ENCODE peak calls at places on chromosome 21, in ten cellular contexts. F, W, R, A, H, L, O, T, Z and E are unnamed samples.
A peak's percentile ranks its signal among the peaks of the same experiment; 100 is the strongest.

GRCh38 chr21:38869946-38870345 is 64.2 kb downstream of the ETS2 start:
- DNase-seq in F (no peak), W (no peak), R (peak; percentile 8), A (no peak), H (no peak), L (no peak), O (peak; percentile 6), T (no peak), Z (no peak), E (no peak)

GRCh38 chr21:46040707-46041106 is 57.2 kb upstream of the COL6A2 start:
- DNase-seq in F (no peak), W (no peak), R (no peak), A (no peak), H (no peak), L (no peak), O (no peak), T (no peak), Z (no peak), E (no peak)

GRCh38 chr21:42189860-42190491 is 29.0 kb upstream of the ABCG1 start:
- DNase-seq in F (no peak), W (no peak), R (no peak), A (no peak), H (no peak), L (no peak), O (no peak), T (no peak), Z (no peak), E (no peak)

GRCh38 chr21:37921091-37921490 is 4.8 kb upstream of the KCNJ6 start:
- DNase-seq in F (no peak), W (no peak), R (no peak), A (no peak), H (no peak), L (peak; percentile 5), O (peak; percentile 59), T (no peak), Z (no peak), E (no peak)

GRCh38 chr21:41215856-41216408 is 48.0 kb downstream of the BACE2 start:
- DNase-seq in F (no peak), W (no peak), R (no peak), A (no peak), H (no peak), L (no peak), O (no peak), T (no peak), Z (no peak), E (no peak)

GRCh38 chr21:35231115-35231514 is 182.0 kb upstream of the RUNX1 start:
- DNase-seq in F (no peak), W (no peak), R (peak; percentile 54), A (no peak), H (no peak), L (no peak), O (no peak), T (no peak), Z (no peak), E (no peak)

GRCh38 chr21:36936361-36937135 is 29.9 kb downstream of the HLCS start:
- DNase-seq in F (no peak), W (no peak), R (no peak), A (no peak), H (no peak), L (no peak), O (no peak), T (no peak), Z (no peak), E (no peak)

GRCh38 chr21:29873908-29874307 is 65.9 kb downstream of the GRIK1 start:
- DNase-seq in F (no peak), W (no peak), R (no peak), A (no peak), H (no peak), L (no peak), O (no peak), T (no peak), Z (no peak), E (no peak)

GRCh38 chr21:16070207-16070651 is 340.4 kb downstream of the USP25 start:
- DNase-seq in F (no peak), W (peak; percentile 68), R (no peak), A (no peak), H (no peak), L (peak; percentile 22), O (no peak), T (no peak), Z (no peak), E (peak; percentile 66)

GRCh38 chr21:43619344-43619743 is 39.9 kb downstream of the HSF2BP start:
- DNase-seq in F (peak; percentile 45), W (no peak), R (no peak), A (no peak), H (no peak), L (no peak), O (no peak), T (no peak), Z (no peak), E (no peak)

GRCh38 chr21:43622796-43623195 is 36.5 kb downstream of the HSF2BP start:
- DNase-seq in F (no peak), W (no peak), R (peak; percentile 93), A (no peak), H (no peak), L (no peak), O (no peak), T (no peak), Z (no peak), E (no peak)

GRCh38 chr21:43623588-43623987 is 35.7 kb downstream of the HSF2BP start:
- DNase-seq in F (no peak), W (no peak), R (no peak), A (no peak), H (no peak), L (no peak), O (no peak), T (no peak), Z (no peak), E (no peak)

GRCh38 chr21:43618940-43619339 is 40.3 kb downstream of the HSF2BP start:
- DNase-seq in F (peak; percentile 73), W (no peak), R (peak; percentile 63), A (no peak), H (no peak), L (no peak), O (no peak), T (no peak), Z (no peak), E (no peak)

GRCh38 chr21:43619856-43620255 is 39.4 kb downstream of the HSF2BP start:
- DNase-seq in F (peak; percentile 44), W (no peak), R (no peak), A (no peak), H (no peak), L (no peak), O (peak; percentile 78), T (no peak), Z (no peak), E (no peak)
- TF ChIP-seq CTCF in F (no peak), W (peak; percentile 28), R (peak; percentile 10), A (no peak), H (no peak), L (no peak), O (no peak), T (no peak), Z (no peak), E (peak; percentile 51)

DNA sequence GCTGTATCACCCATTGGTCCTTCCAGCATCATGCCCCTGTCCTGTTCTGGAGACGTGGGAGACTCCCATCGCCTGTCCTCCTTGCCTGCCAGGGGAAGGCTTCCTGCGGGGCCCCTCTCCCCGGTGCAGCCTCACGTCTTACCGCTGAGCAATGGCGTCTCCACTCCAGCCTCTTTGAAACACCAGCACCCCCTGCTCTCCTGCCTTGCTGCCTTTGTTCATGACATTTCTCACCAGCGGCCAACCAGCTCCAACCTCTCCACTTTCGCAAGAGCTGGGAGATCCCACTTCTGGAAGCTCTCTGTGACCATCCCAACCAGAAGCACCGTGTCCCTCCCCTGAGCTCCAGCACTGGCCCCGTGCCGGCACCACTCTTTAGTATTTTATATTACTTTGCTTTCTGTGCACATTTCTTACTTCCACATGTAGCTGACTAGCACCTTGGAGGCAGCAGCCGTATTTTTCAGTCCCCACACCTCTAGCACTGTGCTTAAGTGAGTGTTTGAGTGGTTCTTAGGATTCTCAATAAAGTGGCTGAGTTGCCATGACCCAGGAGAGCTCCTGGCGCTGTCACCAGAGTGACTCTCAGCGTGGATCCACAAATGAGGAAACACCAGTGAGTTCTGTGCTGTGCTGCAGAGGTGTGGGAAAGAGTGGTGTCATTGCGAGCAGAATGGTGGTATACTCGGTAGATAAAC is 83.5 kb downstream of the ATP5PO start:
- DNase-seq in F (no peak), W (no peak), R (no peak), A (no peak), H (no peak), L (no peak), O (no peak), T (no peak), Z (no peak), E (no peak)
- TF ChIP-seq CTCF in F (no peak), W (no peak), R (no peak), A (no peak), H (no peak), L (no peak), O (no peak), T (no peak), Z (no peak), E (no peak)

DNA sequence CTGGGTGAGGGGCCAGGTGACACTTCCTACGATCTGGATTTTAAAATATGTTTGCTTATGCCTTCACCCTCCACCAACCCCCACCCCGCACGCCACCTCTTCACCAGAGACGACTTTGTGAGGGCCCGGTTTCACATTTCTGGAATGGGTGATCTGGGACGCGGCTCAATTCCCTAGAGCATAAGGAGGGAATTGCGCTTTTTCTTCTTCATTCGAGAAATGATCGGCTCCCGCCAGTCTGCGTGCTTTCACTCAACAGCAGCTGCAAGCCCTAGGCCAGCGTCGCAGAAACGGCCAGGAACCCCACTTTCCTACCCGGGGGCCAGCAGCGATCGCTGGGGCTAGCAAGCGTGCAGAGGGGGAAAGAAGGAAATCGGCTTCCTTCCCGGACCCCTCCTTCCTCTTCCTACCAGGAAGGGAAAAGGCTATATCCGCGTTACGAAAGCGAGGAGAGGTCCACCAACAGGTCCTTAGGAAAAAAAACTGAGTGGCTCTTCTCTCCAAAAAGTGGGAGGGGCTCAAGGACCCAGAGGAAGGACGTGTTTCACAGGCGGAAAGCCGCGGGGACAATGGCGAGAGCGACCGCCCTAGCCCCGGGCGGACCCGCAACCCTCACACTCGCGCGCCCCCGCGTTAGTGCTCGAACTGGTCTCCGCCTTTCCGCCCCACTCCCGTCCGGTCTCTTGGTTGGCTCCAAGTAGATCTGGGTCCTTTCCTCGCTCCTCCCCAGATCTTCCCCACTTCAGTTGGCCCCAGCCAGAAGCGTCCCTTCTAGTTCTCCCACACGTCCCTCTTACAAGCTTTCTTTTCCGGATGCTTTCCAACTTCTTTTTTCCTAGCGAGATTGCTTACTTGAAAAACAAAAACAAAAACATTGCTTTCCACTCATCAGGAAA is 1.1 kb upstream of the ADAMTS1 start:
- DNase-seq in F (peak; percentile 60), W (peak; percentile 76), R (peak; percentile 49), A (no peak), H (no peak), L (peak; percentile 76), O (peak; percentile 31), T (peak; percentile 42), Z (peak; percentile 94), E (peak; percentile 76)
- TF ChIP-seq CTCF in F (no peak), W (peak; percentile 38), R (peak; percentile 36), A (no peak), H (peak; percentile 37), L (peak; percentile 35), O (no peak), T (no peak), Z (no peak), E (no peak)

DNA sequence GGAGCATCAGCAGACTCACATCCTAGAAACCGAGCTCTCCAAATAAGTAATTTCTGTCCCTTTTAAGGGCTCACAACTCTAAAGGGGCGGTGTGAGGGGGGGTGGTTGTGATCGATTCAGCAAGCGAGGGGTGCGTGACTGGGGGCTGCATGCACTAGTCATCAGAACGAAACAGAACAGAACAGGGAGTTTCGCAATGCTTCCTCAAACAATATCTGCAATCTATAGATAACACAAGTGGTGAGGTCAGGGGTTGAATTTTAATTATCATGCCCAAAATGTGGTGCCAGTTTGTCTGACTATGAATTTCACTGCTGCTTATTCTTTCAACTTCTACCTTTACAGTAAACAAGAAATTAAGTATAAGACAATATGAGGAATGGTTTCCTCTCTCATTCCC is 1003.0 kb upstream of the NCAM2 start:
- DNase-seq in F (no peak), W (no peak), R (no peak), A (no peak), H (no peak), L (no peak), O (no peak), T (no peak), Z (no peak), E (no peak)
- TF ChIP-seq CTCF in F (no peak), W (no peak), R (no peak), A (no peak), H (no peak), L (no peak), O (no peak), T (no peak), Z (no peak), E (no peak)